ENCODE peak calls at places on chromosomes 1 and 21, in ten cellular contexts. J, Q, P, D, E, Z, W, C, M and N are unnamed samples.

GRCh38 chr1:244341455-244342450 is 110.0 kb downstream of the ADSS2 start:
- DNase-seq in J (peak; percentile 57), Q (no peak), P (no peak), D (no peak), E (peak; percentile 67), Z (no peak), W (no peak), C (no peak), M (peak; percentile 69), N (no peak)

GRCh38 chr1:243471026-243471685 is 215.3 kb downstream of the SDCCAG8 start:
- DNase-seq in J (no peak), Q (no peak), P (no peak), D (no peak), E (no peak), Z (no peak), W (no peak), C (no peak), M (no peak), N (no peak)

GRCh38 chr1:170290226-170290625 is 144.5 kb downstream of the NTMT2 start:
- DNase-seq in J (no peak), Q (no peak), P (no peak), D (peak; percentile 39), E (no peak), Z (no peak), W (no peak), C (no peak), M (no peak), N (peak; percentile 8)

GRCh38 chr1:107900083-107900945 is 64.7 kb downstream of the VAV3 start:
- DNase-seq in J (no peak), Q (no peak), P (no peak), D (no peak), E (no peak), Z (no peak), W (no peak), C (no peak), M (no peak), N (peak; percentile 9)

GRCh38 chr1:16088996-16089395 is 15.5 kb upstream of the FAM131C start:
- DNase-seq in J (peak; percentile 70), Q (no peak), P (no peak), D (peak; percentile 51), E (peak; percentile 61), Z (no peak), W (no peak), C (no peak), M (peak; percentile 82), N (no peak)

GRCh38 chr1:230464618-230465017 is 38.5 kb upstream of the PGBD5 start:
- DNase-seq in J (peak; percentile 19), Q (no peak), P (no peak), D (no peak), E (no peak), Z (no peak), W (no peak), C (no peak), M (no peak), N (peak; percentile 7)

GRCh38 chr1:159444507-159444906 is 5.0 kb downstream of the OR10J1 start:
- DNase-seq in J (no peak), Q (no peak), P (no peak), D (no peak), E (no peak), Z (no peak), W (no peak), C (no peak), M (no peak), N (no peak)

GRCh38 chr21:34822957-34823356 is 154.2 kb downstream of the CLIC6 start:
- DNase-seq in J (peak; percentile 62), Q (no peak), P (no peak), D (no peak), E (peak; percentile 38), Z (no peak), W (no peak), C (no peak), M (no peak), N (peak; percentile 66)

GRCh38 chr21:44816761-44817505 is 929 bp downstream of the SUMO3 start:
- DNase-seq in J (no peak), Q (no peak), P (no peak), D (no peak), E (no peak), Z (no peak), W (no peak), C (no peak), M (no peak), N (no peak)